ENCODE peak calls at places on chromosomes 2 and 18, in ten cellular contexts. One of them, this sample, is unnamed.

GRCh38 chr2:200765139-200765951 is 46.4 kb upstream of the BZW1 start:
- DNase-seq in heart left ventricle: no peak
- DNase-seq in neural crest cell: no peak
- DNase-seq in fibroblast of lung: peak
- DNase-seq in left ventricle myocardium inferior: no peak
- DNase-seq in RWPE1: peak
- DNase-seq in lung: no peak
- DNase-seq in MCF 10A: peak
- DNase-seq in lower leg skin: no peak
- DNase-seq in GM23338: no peak
- DNase-seq in this sample: peak

GRCh38 chr2:159476329-159476728 is 140.0 kb downstream of the BAZ2B start:
- DNase-seq in heart left ventricle: no peak
- DNase-seq in neural crest cell: no peak
- DNase-seq in fibroblast of lung: peak
- DNase-seq in left ventricle myocardium inferior: no peak
- DNase-seq in RWPE1: no peak
- DNase-seq in lung: no peak
- DNase-seq in MCF 10A: no peak
- DNase-seq in lower leg skin: no peak
- DNase-seq in GM23338: no peak
- DNase-seq in this sample: no peak

GRCh38 chr2:239639366-239640185 is 238.8 kb upstream of the HDAC4 start:
- DNase-seq in heart left ventricle: no peak
- DNase-seq in neural crest cell: no peak
- DNase-seq in fibroblast of lung: no peak
- DNase-seq in left ventricle myocardium inferior: no peak
- DNase-seq in RWPE1: no peak
- DNase-seq in lung: no peak
- DNase-seq in MCF 10A: no peak
- DNase-seq in lower leg skin: no peak
- DNase-seq in GM23338: no peak
- DNase-seq in this sample: no peak

GRCh38 chr2:120238728-120239487 is 13.7 kb upstream of the RALB start:
- DNase-seq in heart left ventricle: peak
- DNase-seq in neural crest cell: no peak
- DNase-seq in fibroblast of lung: peak
- DNase-seq in left ventricle myocardium inferior: no peak
- DNase-seq in RWPE1: peak
- DNase-seq in lung: no peak
- DNase-seq in MCF 10A: peak
- DNase-seq in lower leg skin: no peak
- DNase-seq in GM23338: no peak
- DNase-seq in this sample: peak

GRCh38 chr2:5035134-5035533 is 657.0 kb upstream of the SOX11 start:
- DNase-seq in heart left ventricle: no peak
- DNase-seq in neural crest cell: no peak
- DNase-seq in fibroblast of lung: no peak
- DNase-seq in left ventricle myocardium inferior: no peak
- DNase-seq in RWPE1: no peak
- DNase-seq in lung: no peak
- DNase-seq in MCF 10A: no peak
- DNase-seq in lower leg skin: no peak
- DNase-seq in GM23338: no peak
- DNase-seq in this sample: no peak

GRCh38 chr2:128399690-128400291 is 81.1 kb upstream of the HS6ST1 start:
- DNase-seq in heart left ventricle: no peak
- DNase-seq in neural crest cell: no peak
- DNase-seq in fibroblast of lung: no peak
- DNase-seq in left ventricle myocardium inferior: no peak
- DNase-seq in RWPE1: no peak
- DNase-seq in lung: no peak
- DNase-seq in MCF 10A: no peak
- DNase-seq in lower leg skin: no peak
- DNase-seq in GM23338: no peak
- DNase-seq in this sample: no peak

GRCh38 chr2:69779258-69779989 is 37.5 kb downstream of the ANXA4 start:
- DNase-seq in heart left ventricle: no peak
- DNase-seq in neural crest cell: no peak
- DNase-seq in fibroblast of lung: peak
- DNase-seq in left ventricle myocardium inferior: no peak
- DNase-seq in RWPE1: peak
- DNase-seq in lung: no peak
- DNase-seq in MCF 10A: peak
- DNase-seq in lower leg skin: no peak
- DNase-seq in GM23338: no peak
- DNase-seq in this sample: peak

GRCh38 chr2:46275995-46276394 is 21.2 kb upstream of the EPAS1 start:
- DNase-seq in heart left ventricle: peak
- DNase-seq in neural crest cell: no peak
- DNase-seq in fibroblast of lung: peak
- DNase-seq in left ventricle myocardium inferior: peak
- DNase-seq in RWPE1: no peak
- DNase-seq in lung: peak
- DNase-seq in MCF 10A: no peak
- DNase-seq in lower leg skin: peak
- DNase-seq in GM23338: peak
- DNase-seq in this sample: no peak

GRCh38 chr2:239148495-239149200 is 252.2 kb downstream of the HDAC4 start:
- DNase-seq in heart left ventricle: no peak
- DNase-seq in neural crest cell: no peak
- DNase-seq in fibroblast of lung: no peak
- DNase-seq in left ventricle myocardium inferior: peak
- DNase-seq in RWPE1: no peak
- DNase-seq in lung: no peak
- DNase-seq in MCF 10A: no peak
- DNase-seq in lower leg skin: no peak
- DNase-seq in GM23338: no peak
- DNase-seq in this sample: no peak

GRCh38 chr2:40032650-40033319 is 253.7 kb upstream of the THUMPD2 start:
- DNase-seq in heart left ventricle: no peak
- DNase-seq in neural crest cell: no peak
- DNase-seq in fibroblast of lung: peak
- DNase-seq in left ventricle myocardium inferior: no peak
- DNase-seq in RWPE1: no peak
- DNase-seq in lung: no peak
- DNase-seq in MCF 10A: peak
- DNase-seq in lower leg skin: no peak
- DNase-seq in GM23338: no peak
- DNase-seq in this sample: no peak

GRCh38 chr2:120886967-120887672 is 151.5 kb downstream of the GLI2 start:
- DNase-seq in heart left ventricle: no peak
- DNase-seq in neural crest cell: no peak
- DNase-seq in fibroblast of lung: peak
- DNase-seq in left ventricle myocardium inferior: no peak
- DNase-seq in RWPE1: no peak
- DNase-seq in lung: no peak
- DNase-seq in MCF 10A: no peak
- DNase-seq in lower leg skin: no peak
- DNase-seq in GM23338: no peak
- DNase-seq in this sample: no peak

GRCh38 chr18:43049021-43049420 is 66.5 kb downstream of the RIT2 start:
- DNase-seq in heart left ventricle: no peak
- DNase-seq in neural crest cell: no peak
- DNase-seq in fibroblast of lung: peak
- DNase-seq in left ventricle myocardium inferior: no peak
- DNase-seq in RWPE1: no peak
- DNase-seq in lung: no peak
- DNase-seq in MCF 10A: peak
- DNase-seq in lower leg skin: peak
- DNase-seq in GM23338: no peak
- DNase-seq in this sample: no peak

GRCh38 chr2:3214827-3215404 is 162.7 kb downstream of the EIPR1 start:
- DNase-seq in heart left ventricle: no peak
- DNase-seq in neural crest cell: no peak
- DNase-seq in fibroblast of lung: no peak
- DNase-seq in left ventricle myocardium inferior: no peak
- DNase-seq in RWPE1: no peak
- DNase-seq in lung: no peak
- DNase-seq in MCF 10A: no peak
- DNase-seq in lower leg skin: no peak
- DNase-seq in GM23338: no peak
- DNase-seq in this sample: no peak

GRCh38 chr2:25920326-25920725 is 42.0 kb upstream of the ASXL2 start:
- DNase-seq in heart left ventricle: no peak
- DNase-seq in neural crest cell: no peak
- DNase-seq in fibroblast of lung: no peak
- DNase-seq in left ventricle myocardium inferior: no peak
- DNase-seq in RWPE1: no peak
- DNase-seq in lung: no peak
- DNase-seq in MCF 10A: peak
- DNase-seq in lower leg skin: no peak
- DNase-seq in GM23338: no peak
- DNase-seq in this sample: no peak

GRCh38 chr2:10378189-10378588 is 69.9 kb downstream of the ODC1 start:
- DNase-seq in heart left ventricle: no peak
- DNase-seq in neural crest cell: no peak
- DNase-seq in fibroblast of lung: no peak
- DNase-seq in left ventricle myocardium inferior: no peak
- DNase-seq in RWPE1: no peak
- DNase-seq in lung: no peak
- DNase-seq in MCF 10A: no peak
- DNase-seq in lower leg skin: no peak
- DNase-seq in GM23338: no peak
- DNase-seq in this sample: no peak

GRCh38 chr18:24271381-24272331 is 126.0 kb downstream of the OSBPL1A start:
- DNase-seq in heart left ventricle: peak
- DNase-seq in neural crest cell: peak
- DNase-seq in fibroblast of lung: peak
- DNase-seq in left ventricle myocardium inferior: peak
- DNase-seq in RWPE1: peak
- DNase-seq in lung: peak
- DNase-seq in MCF 10A: peak
- DNase-seq in lower leg skin: peak
- DNase-seq in GM23338: peak
- DNase-seq in this sample: peak
- TF ChIP-seq CTCF in heart left ventricle: peak
- TF ChIP-seq CTCF in neural crest cell: peak
- TF ChIP-seq CTCF in fibroblast of lung: no peak
- TF ChIP-seq CTCF in left ventricle myocardium inferior: peak
- TF ChIP-seq CTCF in RWPE1: no peak
- TF ChIP-seq CTCF in lung: no peak
- TF ChIP-seq CTCF in MCF 10A: no peak
- TF ChIP-seq CTCF in lower leg skin: no peak
- TF ChIP-seq CTCF in GM23338: peak
- TF ChIP-seq CTCF in this sample: no peak

GRCh38 chr18:34549367-34549766 is 160.7 kb upstream of the DTNA start:
- DNase-seq in heart left ventricle: no peak
- DNase-seq in neural crest cell: no peak
- DNase-seq in fibroblast of lung: no peak
- DNase-seq in left ventricle myocardium inferior: no peak
- DNase-seq in RWPE1: no peak
- DNase-seq in lung: no peak
- DNase-seq in MCF 10A: no peak
- DNase-seq in lower leg skin: no peak
- DNase-seq in GM23338: no peak
- DNase-seq in this sample: no peak

GRCh38 chr18:34550156-34550555 is 159.9 kb upstream of the DTNA start:
- DNase-seq in heart left ventricle: no peak
- DNase-seq in neural crest cell: no peak
- DNase-seq in fibroblast of lung: no peak
- DNase-seq in left ventricle myocardium inferior: no peak
- DNase-seq in RWPE1: no peak
- DNase-seq in lung: no peak
- DNase-seq in MCF 10A: no peak
- DNase-seq in lower leg skin: no peak
- DNase-seq in GM23338: no peak
- DNase-seq in this sample: no peak

GRCh38 chr18:34550902-34551301 is 159.2 kb upstream of the DTNA start:
- DNase-seq in heart left ventricle: no peak
- DNase-seq in neural crest cell: no peak
- DNase-seq in fibroblast of lung: no peak
- DNase-seq in left ventricle myocardium inferior: no peak
- DNase-seq in RWPE1: no peak
- DNase-seq in lung: no peak
- DNase-seq in MCF 10A: no peak
- DNase-seq in lower leg skin: no peak
- DNase-seq in GM23338: no peak
- DNase-seq in this sample: no peak

GRCh38 chr18:34548973-34549294 is 161.2 kb upstream of the DTNA start:
- DNase-seq in heart left ventricle: no peak
- DNase-seq in neural crest cell: no peak
- DNase-seq in fibroblast of lung: no peak
- DNase-seq in left ventricle myocardium inferior: no peak
- DNase-seq in RWPE1: no peak
- DNase-seq in lung: no peak
- DNase-seq in MCF 10A: no peak
- DNase-seq in lower leg skin: no peak
- DNase-seq in GM23338: no peak
- DNase-seq in this sample: no peak

GRCh38 chr18:34548120-34548972 is 161.8 kb upstream of the DTNA start:
- DNase-seq in heart left ventricle: no peak
- DNase-seq in neural crest cell: no peak
- DNase-seq in fibroblast of lung: no peak
- DNase-seq in left ventricle myocardium inferior: no peak
- DNase-seq in RWPE1: no peak
- DNase-seq in lung: no peak
- DNase-seq in MCF 10A: no peak
- DNase-seq in lower leg skin: no peak
- DNase-seq in GM23338: peak
- DNase-seq in this sample: no peak
- TF ChIP-seq CTCF in heart left ventricle: no peak
- TF ChIP-seq CTCF in neural crest cell: no peak
- TF ChIP-seq CTCF in fibroblast of lung: no peak
- TF ChIP-seq CTCF in left ventricle myocardium inferior: no peak
- TF ChIP-seq CTCF in RWPE1: no peak
- TF ChIP-seq CTCF in lung: no peak
- TF ChIP-seq CTCF in MCF 10A: no peak
- TF ChIP-seq CTCF in lower leg skin: no peak
- TF ChIP-seq CTCF in GM23338: no peak
- TF ChIP-seq CTCF in this sample: no peak

GRCh38 chr18:49784427-49785185 is 28.7 kb downstream of the ACAA2 start:
- DNase-seq in heart left ventricle: no peak
- DNase-seq in neural crest cell: no peak
- DNase-seq in fibroblast of lung: peak
- DNase-seq in left ventricle myocardium inferior: no peak
- DNase-seq in RWPE1: no peak
- DNase-seq in lung: no peak
- DNase-seq in MCF 10A: no peak
- DNase-seq in lower leg skin: no peak
- DNase-seq in GM23338: no peak
- DNase-seq in this sample: no peak
- TF ChIP-seq CTCF in heart left ventricle: no peak
- TF ChIP-seq CTCF in neural crest cell: peak
- TF ChIP-seq CTCF in fibroblast of lung: peak
- TF ChIP-seq CTCF in left ventricle myocardium inferior: no peak
- TF ChIP-seq CTCF in RWPE1: no peak
- TF ChIP-seq CTCF in lung: no peak
- TF ChIP-seq CTCF in MCF 10A: peak
- TF ChIP-seq CTCF in lower leg skin: no peak
- TF ChIP-seq CTCF in GM23338: peak
- TF ChIP-seq CTCF in this sample: peak

DNA sequence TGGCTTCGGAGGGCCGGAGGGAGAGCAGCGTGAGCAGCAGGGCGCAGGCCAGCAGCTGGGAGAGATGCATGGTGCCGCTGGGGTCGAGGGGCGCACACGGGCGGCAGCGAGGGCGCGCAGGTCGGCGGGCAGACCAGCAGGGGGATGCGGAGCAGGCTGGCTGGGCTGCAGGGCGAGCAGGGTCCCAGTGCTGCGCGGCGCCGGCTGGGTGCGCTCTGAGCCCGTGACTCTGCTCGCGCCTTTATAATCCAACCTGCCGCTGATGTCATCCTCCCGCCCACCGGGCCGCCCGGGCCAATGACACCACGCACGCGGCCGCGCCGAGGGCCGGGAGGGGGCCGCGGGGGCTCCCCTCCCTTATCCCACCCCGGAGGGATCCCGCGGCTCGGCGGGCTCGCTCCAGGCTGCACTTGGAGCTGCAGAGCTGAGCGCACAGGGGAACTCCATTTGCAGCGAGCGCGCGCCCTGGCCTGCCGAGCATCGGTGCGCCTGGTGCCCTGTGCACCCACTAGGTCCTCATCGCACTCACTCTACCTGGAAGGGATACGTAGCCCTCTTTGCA is at the start of gene NPPC:
- DNase-seq in heart left ventricle: peak
- DNase-seq in neural crest cell: peak
- DNase-seq in fibroblast of lung: peak
- DNase-seq in left ventricle myocardium inferior: peak
- DNase-seq in RWPE1: peak
- DNase-seq in lung: no peak
- DNase-seq in MCF 10A: peak
- DNase-seq in lower leg skin: no peak
- DNase-seq in GM23338: peak
- DNase-seq in this sample: peak
- TF ChIP-seq CTCF in heart left ventricle: peak
- TF ChIP-seq CTCF in neural crest cell: peak
- TF ChIP-seq CTCF in fibroblast of lung: peak
- TF ChIP-seq CTCF in left ventricle myocardium inferior: peak
- TF ChIP-seq CTCF in RWPE1: peak
- TF ChIP-seq CTCF in lung: no peak
- TF ChIP-seq CTCF in MCF 10A: peak
- TF ChIP-seq CTCF in lower leg skin: no peak
- TF ChIP-seq CTCF in GM23338: peak
- TF ChIP-seq CTCF in this sample: no peak